ENCODE peak calls at places on chromosomes 1 and 21, in four cellular contexts. J is CD8-positive, alpha-beta T cell; H is body of pancreas; W is fibroblast of the aortic adventitia. P is an unnamed sample.

GRCh38 chr1:243924188-243924587 is 74.1 kb upstream of the AKT3 start:
- DNase-seq in J (no peak), H (no peak), W (peak), P (no peak)

GRCh38 chr21:33537212-33537611 is 4.7 kb downstream of the GART start:
- DNase-seq in J (no peak), H (no peak), W (no peak), P (no peak)

GRCh38 chr1:85245456-85245855 is 14.0 kb downstream of the C1orf52 start:
- DNase-seq in J (no peak), H (no peak), W (peak), P (no peak)

GRCh38 chr1:51906306-51907078 is 28.0 kb upstream of the NRDC start:
- DNase-seq in J (no peak), H (no peak), W (peak), P (peak)

GRCh38 chr1:38246955-38247952 is 200.7 kb upstream of the POU3F1 start:
- DNase-seq in J (no peak), H (no peak), W (no peak), P (no peak)

GRCh38 chr1:157114183-157115121 is 14.8 kb upstream of the ETV3L start:
- DNase-seq in J (no peak), H (no peak), W (no peak), P (no peak)

GRCh38 chr1:2784854-2785630 is 16.5 kb downstream of the TTC34 start:
- DNase-seq in J (no peak), H (peak), W (no peak), P (no peak)

GRCh38 chr21:45747802-45748445 is 104.4 kb downstream of the PCBP3 start:
- DNase-seq in J (no peak), H (no peak), W (peak), P (peak)

GRCh38 chr1:91349524-91349923 is 55.1 kb downstream of the HFM1 start:
- DNase-seq in J (no peak), H (no peak), W (no peak), P (no peak)

GRCh38 chr1:63317007-63317813 is 5.2 kb upstream of the FOXD3 start:
- DNase-seq in J (peak), H (peak), W (peak), P (no peak)

GRCh38 chr21:27421654-27422053 is 454.8 kb upstream of the ADAMTS5 start:
- DNase-seq in J (no peak), H (no peak), W (peak), P (no peak)

GRCh38 chr21:33490991-33491372 is 534 bp downstream of the DNAJC28 start:
- DNase-seq in J (no peak), H (no peak), W (peak), P (no peak)

GRCh38 chr1:150420560-150421265 is 56.8 kb downstream of the RPRD2 start:
- DNase-seq in J (no peak), H (no peak), W (peak), P (peak)

GRCh38 chr1:43348809-43349593 is 9.8 kb upstream of the CDC20 start:
- DNase-seq in J (peak), H (peak), W (no peak), P (peak)

GRCh38 chr1:233668725-233669294 is 54.9 kb downstream of the KCNK1 start:
- DNase-seq in J (no peak), H (no peak), W (peak), P (no peak)

GRCh38 chr1:215188302-215188950 is 105.9 kb downstream of the KCNK2 start:
- DNase-seq in J (no peak), H (no peak), W (peak), P (no peak)

GRCh38 chr21:45451771-45452182 is 46.8 kb downstream of the COL18A1 start:
- DNase-seq in J (no peak), H (no peak), W (no peak), P (no peak)

GRCh38 chr1:44267438-44267837 is 54.2 kb downstream of the DMAP1 start:
- DNase-seq in J (no peak), H (no peak), W (no peak), P (no peak)

GRCh38 chr1:19866758-19867157 is 15.4 kb upstream of the OTUD3 start:
- DNase-seq in J (no peak), H (no peak), W (peak), P (no peak)

GRCh38 chr1:168979303-168979702 is 127.2 kb upstream of the ATP1B1 start:
- DNase-seq in J (no peak), H (no peak), W (no peak), P (no peak)

GRCh38 chr21:42509239-42509638 is 4.4 kb upstream of the SLC37A1 start:
- DNase-seq in J (no peak), H (no peak), W (no peak), P (no peak)

GRCh38 chr1:147808025-147808424 is 47.6 kb upstream of the GJA5 start:
- DNase-seq in J (no peak), H (no peak), W (peak), P (no peak)

GRCh38 chr1:244435562-244436205 is 16.0 kb downstream of the ADSS2 start:
- DNase-seq in J (no peak), H (no peak), W (peak), P (no peak)

GRCh38 chr1:15394261-15394543 is 15.5 kb upstream of the EFHD2 start:
- DNase-seq in J (no peak), H (no peak), W (no peak), P (no peak)

GRCh38 chr1:167060141-167061072 is 29.8 kb downstream of the GPA33 start:
- DNase-seq in J (no peak), H (no peak), W (peak), P (no peak)
- TF ChIP-seq CTCF in J (no peak), H (no peak), W (peak), P (peak)

GRCh38 chr1:209224886-209225285 is 358.6 kb upstream of the CAMK1G start:
- DNase-seq in J (no peak), H (no peak), W (no peak), P (no peak)

GRCh38 chr1:209220048-209220524 is 363.4 kb upstream of the CAMK1G start:
- DNase-seq in J (no peak), H (no peak), W (no peak), P (peak)

GRCh38 chr1:209218113-209218512 is 365.4 kb upstream of the CAMK1G start:
- DNase-seq in J (no peak), H (no peak), W (no peak), P (peak)

GRCh38 chr1:209218986-209219385 is 364.5 kb upstream of the CAMK1G start:
- DNase-seq in J (no peak), H (no peak), W (no peak), P (no peak)

DNA sequence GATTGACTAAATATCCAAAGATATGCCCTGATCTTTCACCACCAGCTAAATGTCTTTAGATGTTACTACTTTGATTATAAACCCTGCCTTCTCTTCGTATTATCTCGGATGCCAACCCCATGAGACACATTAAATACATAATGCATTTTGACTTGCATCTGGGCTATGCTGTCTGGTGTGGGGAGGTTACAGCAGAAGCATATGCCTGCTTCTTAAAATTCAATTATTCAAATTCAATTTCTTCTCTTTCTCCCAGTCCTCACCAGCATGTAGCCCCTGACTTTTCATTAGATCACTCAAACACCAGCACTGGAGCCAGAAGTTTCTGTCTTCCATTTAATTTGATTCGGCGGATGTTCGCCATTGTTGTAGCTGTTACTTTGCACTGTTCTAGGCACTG is 360.7 kb upstream of the CAMK1G start:
- DNase-seq in J (no peak), H (no peak), W (no peak), P (peak)
- TF ChIP-seq CTCF in J (no peak), H (no peak), W (no peak), P (no peak)

DNA sequence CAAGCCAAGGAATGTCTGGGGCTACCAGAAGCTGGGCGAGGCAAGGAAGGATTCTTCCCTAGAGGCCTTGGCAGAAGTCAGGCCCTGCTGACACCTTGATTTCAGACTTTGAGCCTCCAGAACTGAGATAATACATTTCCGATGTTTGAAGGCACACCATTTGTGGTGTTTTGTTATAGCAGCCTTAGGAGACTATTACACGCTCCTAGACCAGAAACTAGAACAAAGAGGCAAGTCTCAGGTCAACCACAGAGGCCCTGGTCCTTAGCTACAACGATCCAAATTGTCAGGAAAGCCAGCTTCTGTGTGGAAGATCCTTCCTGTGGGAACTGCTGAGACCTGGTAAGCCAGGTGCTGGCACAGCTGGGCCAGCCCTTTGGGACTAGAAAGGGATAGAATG is 19.7 kb upstream of the AHCTF1 start:
- DNase-seq in J (no peak), H (no peak), W (no peak), P (no peak)
- TF ChIP-seq CTCF in J (no peak), H (no peak), W (no peak), P (no peak)

GRCh38 chr1:205449254-205449749 is 6.5 kb downstream of the BLACAT1 start:
- DNase-seq in J (no peak), H (no peak), W (no peak), P (no peak)

GRCh38 chr1:205451202-205451601 is 4.6 kb downstream of the BLACAT1 start:
- DNase-seq in J (no peak), H (no peak), W (no peak), P (no peak)

GRCh38 chr1:205448540-205449253 is 7.1 kb downstream of the BLACAT1 start:
- DNase-seq in J (no peak), H (no peak), W (no peak), P (no peak)

GRCh38 chr1:205450448-205450847 is 5.4 kb downstream of the BLACAT1 start:
- DNase-seq in J (no peak), H (no peak), W (no peak), P (no peak)

DNA sequence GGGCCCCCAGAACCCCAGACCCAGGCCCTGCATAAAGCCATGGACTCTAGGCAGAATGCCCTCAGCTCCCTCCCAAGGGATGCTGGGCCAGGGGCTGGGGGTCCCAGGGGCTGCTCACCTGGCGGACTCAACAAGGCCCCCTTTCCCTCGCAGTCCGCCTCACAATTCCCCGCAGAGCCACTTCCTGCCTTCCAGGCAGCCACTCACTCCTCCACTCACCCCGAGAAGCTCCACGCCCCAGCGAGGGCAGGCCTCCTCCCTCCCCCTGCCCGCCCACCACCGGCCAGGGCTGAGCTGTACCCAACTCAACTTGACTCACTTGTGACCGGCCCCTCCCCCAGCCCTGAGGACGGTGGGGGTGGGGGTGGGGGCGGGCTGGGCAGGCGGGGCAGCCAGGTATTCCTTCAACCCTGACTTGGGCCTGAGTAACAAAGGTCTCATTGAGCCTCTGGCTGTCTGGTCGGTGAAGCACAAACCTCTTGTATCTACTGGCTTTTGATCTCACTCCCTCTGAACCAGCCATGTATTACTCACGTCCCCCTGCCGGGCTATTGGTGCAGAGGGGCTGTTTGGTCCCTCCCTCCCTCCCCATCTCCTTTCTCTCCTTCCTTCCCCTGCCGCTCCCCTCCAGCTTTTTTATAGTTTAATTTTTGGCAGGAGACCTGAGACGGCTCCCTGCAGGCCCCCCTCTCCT is 5.9 kb downstream of the BLACAT1 start:
- DNase-seq in J (no peak), H (peak), W (peak), P (no peak)
- TF ChIP-seq CTCF in J (no peak), H (no peak), W (no peak), P (no peak)

GRCh38 chr21:44444286-44444931 is 10.9 kb upstream of the LRRC3 start:
- DNase-seq in J (no peak), H (no peak), W (no peak), P (peak)
- TF ChIP-seq CTCF in J (no peak), H (no peak), W (no peak), P (peak)